ENCODE peak calls at places on chromosomes 6 and 20, in nine cellular contexts. C is RWPE1, Q is A549, G is heart left ventricle, O is pancreas, X is cardiac muscle cell, Z is esophagus muscularis mucosa, N is psoas muscle, M is AG04450. Y is an unnamed sample.

GRCh38 chr20:56628873-56629463 is at the start of gene TFAP2C:
- DNase-seq in C (peak; percentile 98), Q (peak; percentile 84), G (peak; percentile 62), O (peak; percentile 84), X (peak; percentile 91), Z (no peak), N (peak; percentile 65), M (no peak), Y (no peak)

GRCh38 chr20:45987108-45987780 is 15.2 kb upstream of the ZNF335 start:
- DNase-seq in C (peak; percentile 88), Q (peak; percentile 83), G (peak; percentile 59), O (peak; percentile 89), X (peak; percentile 84), Z (no peak), N (peak; percentile 67), M (no peak), Y (no peak)

GRCh38 chr20:11891081-11891826 is 26.4 kb upstream of the BTBD3 start:
- DNase-seq in C (peak; percentile 39), Q (peak; percentile 43), G (peak; percentile 77), O (peak; percentile 75), X (peak; percentile 84), Z (no peak), N (peak; percentile 68), M (no peak), Y (no peak)

GRCh38 chr20:58531657-58532056 is 16.5 kb upstream of the APCDD1L start:
- DNase-seq in C (no peak), Q (no peak), G (no peak), O (no peak), X (no peak), Z (no peak), N (no peak), M (no peak), Y (no peak)

GRCh38 chr6:152954443-152954842 is 28.4 kb downstream of the FBXO5 start:
- DNase-seq in C (no peak), Q (peak; percentile 7), G (no peak), O (no peak), X (no peak), Z (no peak), N (no peak), M (no peak), Y (no peak)

GRCh38 chr6:22467645-22468044 is 101.7 kb upstream of the HDGFL1 start:
- DNase-seq in C (no peak), Q (no peak), G (no peak), O (no peak), X (no peak), Z (no peak), N (no peak), M (no peak), Y (no peak)

GRCh38 chr6:85347787-85348186 is 102.1 kb upstream of the NT5E start:
- DNase-seq in C (no peak), Q (no peak), G (no peak), O (no peak), X (no peak), Z (no peak), N (no peak), M (no peak), Y (no peak)

GRCh38 chr6:167665698-167666380 is 160.9 kb upstream of the AFDN start:
- DNase-seq in C (no peak), Q (no peak), G (no peak), O (no peak), X (no peak), Z (no peak), N (no peak), M (no peak), Y (no peak)

GRCh38 chr6:3506195-3506594 is 49.3 kb upstream of the SLC22A23 start:
- DNase-seq in C (no peak), Q (no peak), G (no peak), O (no peak), X (no peak), Z (no peak), N (no peak), M (no peak), Y (no peak)

GRCh38 chr20:56893206-56893605 is 264.1 kb downstream of the TFAP2C start:
- DNase-seq in C (no peak), Q (no peak), G (no peak), O (no peak), X (peak; percentile 43), Z (no peak), N (no peak), M (no peak), Y (no peak)

GRCh38 chr6:14354919-14355572 is 237.5 kb downstream of the CD83 start:
- DNase-seq in C (peak; percentile 20), Q (peak; percentile 21), G (peak; percentile 66), O (no peak), X (no peak), Z (no peak), N (peak; percentile 50), M (peak; percentile 45), Y (peak; percentile 67)

GRCh38 chr6:1700283-1700967 is 90.7 kb downstream of the FOXC1 start:
- DNase-seq in C (no peak), Q (no peak), G (no peak), O (no peak), X (no peak), Z (no peak), N (no peak), M (no peak), Y (no peak)

GRCh38 chr20:47704746-47705496 is 80.4 kb downstream of the SULF2 start:
- DNase-seq in C (peak; percentile 74), Q (no peak), G (peak; percentile 61), O (no peak), X (no peak), Z (no peak), N (peak; percentile 25), M (no peak), Y (no peak)
- TF ChIP-seq CTCF in C (no peak), Q (no peak), G (no peak), O (no peak), X (peak; percentile 8), Z (no peak), N (no peak), M (no peak), Y (no peak)

GRCh38 chr20:18156045-18156444 is 18.4 kb downstream of the KAT14 start:
- DNase-seq in C (no peak), Q (no peak), G (no peak), O (no peak), X (no peak), Z (no peak), N (no peak), M (no peak), Y (no peak)
- H3K27ac ChIP-seq in C (no peak overlapping the region), Q (no peak overlapping the region), G (no peak overlapping the region), O (no peak overlapping the region), X (no peak overlapping the region), Z (no peak overlapping the region), N (no peak overlapping the region), M (no peak overlapping the region), Y (no peak overlapping the region)

DNA sequence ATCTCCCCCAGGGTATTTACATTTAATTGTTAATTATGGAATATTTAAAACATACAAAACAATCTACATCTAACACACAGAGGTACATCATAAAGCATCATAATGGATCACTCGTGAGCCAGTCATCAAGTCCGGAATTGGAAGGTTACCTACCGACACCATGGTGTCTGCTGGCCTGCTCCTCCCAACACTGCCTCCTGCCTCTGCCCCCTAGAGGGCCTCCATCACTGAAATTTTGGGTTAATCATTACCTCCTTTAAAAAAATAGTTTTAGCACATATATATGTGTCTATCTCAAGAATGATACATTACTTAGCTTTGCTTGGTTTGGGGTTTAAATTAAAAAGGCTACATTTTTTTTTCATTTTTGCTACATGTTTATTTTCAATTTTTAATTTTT is 114.6 kb upstream of the PDE10A start:
- DNase-seq in C (no peak), Q (no peak), G (no peak), O (no peak), X (no peak), Z (peak; percentile 60), N (no peak), M (no peak), Y (no peak)
- TF ChIP-seq CTCF in C (no peak), Q (no peak), G (no peak), O (no peak), X (peak; percentile 14), Z (no peak), N (no peak), M (no peak), Y (no peak)

DNA sequence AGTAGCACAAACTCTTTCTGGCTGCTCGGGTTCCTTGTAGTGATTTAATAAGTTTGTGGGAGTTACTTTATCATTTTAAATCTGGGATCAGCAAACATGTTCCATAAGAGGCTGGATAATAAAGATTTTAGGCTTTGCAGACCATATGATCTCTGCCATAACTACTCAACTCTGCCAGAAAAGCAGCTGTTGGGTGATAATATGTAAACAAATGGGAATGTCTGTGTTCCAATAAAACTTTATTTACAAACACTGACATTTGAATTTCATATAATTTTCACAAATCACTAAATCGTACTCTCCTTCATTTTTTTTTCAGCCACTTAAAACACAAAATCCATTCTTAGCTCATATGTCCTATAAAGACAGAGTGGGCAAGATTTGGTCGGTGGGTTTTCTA is 3.8 kb upstream of the STMND1 start:
- DNase-seq in C (no peak), Q (no peak), G (no peak), O (no peak), X (no peak), Z (no peak), N (no peak), M (no peak), Y (no peak)
- H3K27ac ChIP-seq in C (no peak overlapping the region), Q (no peak overlapping the region), G (no peak overlapping the region), O (no peak overlapping the region), X (peak overlapping the region; percentile 55), Z (no peak overlapping the region), N (no peak overlapping the region), M (no peak overlapping the region), Y (no peak overlapping the region)

DNA sequence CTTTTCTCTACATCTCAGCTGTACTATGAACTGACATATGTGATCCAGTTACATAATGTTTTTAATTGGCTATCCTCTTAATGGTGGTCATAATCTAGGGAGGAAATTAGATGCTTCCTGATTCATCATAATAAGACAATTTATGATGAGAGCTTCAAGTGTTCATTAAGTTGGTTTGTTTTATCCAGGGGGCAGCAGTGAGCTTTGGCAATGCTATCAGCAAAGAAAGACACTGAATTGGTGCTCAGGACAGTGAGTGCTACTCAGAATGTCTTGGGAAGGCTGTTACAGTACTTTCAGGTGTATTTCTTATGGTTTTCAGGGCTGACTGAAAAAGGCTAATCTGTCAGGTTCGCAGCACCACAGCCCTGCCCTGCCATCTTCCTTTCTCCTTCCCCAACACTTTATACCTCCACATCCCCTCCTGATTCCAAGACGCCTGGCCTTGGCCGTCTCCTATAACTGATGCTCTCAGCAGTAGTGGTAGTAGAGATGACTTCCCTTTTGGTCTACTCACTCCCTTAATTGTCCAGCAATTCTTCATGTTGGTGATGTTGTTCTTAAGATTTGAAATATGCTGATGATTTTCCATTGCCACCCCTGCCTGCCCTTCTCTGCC is 67.0 kb upstream of the TNFAIP3 start:
- DNase-seq in C (peak; percentile 44), Q (peak; percentile 54), G (peak; percentile 48), O (no peak), X (peak; percentile 33), Z (no peak), N (peak; percentile 17), M (no peak), Y (peak; percentile 68)
- TF ChIP-seq CTCF in C (peak; percentile 27), Q (peak; percentile 39), G (peak; percentile 53), O (no peak), X (peak; percentile 66), Z (peak; percentile 42), N (peak; percentile 47), M (peak; percentile 64), Y (peak; percentile 89)

GRCh38 chr6:44049163-44049988 is 77.9 kb downstream of the MRPL14 start:
- DNase-seq in C (no peak), Q (no peak), G (no peak), O (no peak), X (no peak), Z (no peak), N (no peak), M (no peak), Y (no peak)
- H3K27ac ChIP-seq in C (peak overlapping the region; percentile 81), Q (peak overlapping the region; percentile 89), G (no peak overlapping the region), O (no peak overlapping the region), X (no peak overlapping the region), Z (peak overlapping the region; percentile 82), N (peak overlapping the region; percentile 58), M (no peak overlapping the region), Y (no peak overlapping the region)

GRCh38 chr6:44004625-44005506 is 122.4 kb downstream of the MRPL14 start:
- DNase-seq in C (no peak), Q (peak; percentile 39), G (peak; percentile 44), O (no peak), X (peak; percentile 44), Z (no peak), N (no peak), M (no peak), Y (no peak)
- TF ChIP-seq CTCF in C (no peak), Q (peak; percentile 33), G (no peak), O (no peak), X (peak; percentile 37), Z (no peak), N (no peak), M (peak; percentile 27), Y (peak; percentile 50)

Y was measured in foreskin keratinocyte.